ENCODE peak calls at places on chromosomes 12 and 14, in ten cellular contexts. N is AG09309; R is left lung; I is HFF-Myc; J is CD8-positive, alpha-beta T cell; B is BJ; V is stomach; X is neural progenitor cell; F is bronchial epithelial cell; P is upper lobe of right lung. K is an unnamed sample.

GRCh38 chr12:100058482-100059029 is 73.8 kb upstream of the ANKS1B start:
- DNase-seq in N (peak), R (no peak), I (peak), J (no peak), B (peak), V (no peak), X (no peak), F (peak), P (no peak), K (peak)

GRCh38 chr14:94066089-94066676 is 14.8 kb downstream of the DDX24 start:
- DNase-seq in N (no peak), R (no peak), I (no peak), J (no peak), B (no peak), V (no peak), X (no peak), F (peak), P (no peak), K (no peak)

GRCh38 chr14:51962678-51963077 is 26.7 kb upstream of the RTRAF start:
- DNase-seq in N (no peak), R (no peak), I (no peak), J (no peak), B (no peak), V (no peak), X (no peak), F (no peak), P (no peak), K (peak)

GRCh38 chr14:74965770-74966153 is 10.4 kb upstream of the PGF start:
- DNase-seq in N (no peak), R (no peak), I (no peak), J (no peak), B (no peak), V (no peak), X (no peak), F (peak), P (no peak), K (peak)

GRCh38 chr12:109693653-109694224 is 19.9 kb upstream of the FAM222A start:
- DNase-seq in N (no peak), R (no peak), I (no peak), J (no peak), B (no peak), V (no peak), X (no peak), F (peak), P (no peak), K (no peak)

GRCh38 chr12:62724285-62724684 is 210.7 kb downstream of the PPM1H start:
- DNase-seq in N (no peak), R (no peak), I (no peak), J (no peak), B (no peak), V (no peak), X (no peak), F (no peak), P (no peak), K (no peak)

GRCh38 chr14:100445436-100446088 is 122.4 kb downstream of the SLC25A47 start:
- DNase-seq in N (no peak), R (no peak), I (no peak), J (no peak), B (no peak), V (no peak), X (no peak), F (peak), P (no peak), K (no peak)

GRCh38 chr14:22656226-22656625 is 12.1 kb upstream of the OR6J1 start:
- DNase-seq in N (no peak), R (no peak), I (no peak), J (no peak), B (no peak), V (no peak), X (no peak), F (no peak), P (no peak), K (no peak)

GRCh38 chr12:19614601-19615442 is 175.5 kb downstream of the AEBP2 start:
- DNase-seq in N (no peak), R (no peak), I (no peak), J (no peak), B (no peak), V (no peak), X (no peak), F (no peak), P (no peak), K (no peak)

GRCh38 chr14:102484316-102484715 is 25.3 kb downstream of the ANKRD9 start:
- DNase-seq in N (no peak), R (peak), I (no peak), J (no peak), B (no peak), V (no peak), X (no peak), F (no peak), P (peak), K (no peak)

GRCh38 chr14:22845821-22846625 is 9.6 kb downstream of the MMP14 start:
- DNase-seq in N (no peak), R (peak), I (no peak), J (no peak), B (no peak), V (no peak), X (no peak), F (no peak), P (peak), K (no peak)

GRCh38 chr14:21825147-21825743 is 151.6 kb upstream of the OR4E1 start:
- DNase-seq in N (no peak), R (no peak), I (no peak), J (peak), B (no peak), V (no peak), X (peak), F (peak), P (no peak), K (peak)

GRCh38 chr12:28998662-28999120 is 150.4 kb upstream of the FAR2 start:
- DNase-seq in N (peak), R (peak), I (peak), J (no peak), B (peak), V (no peak), X (peak), F (peak), P (no peak), K (peak)

GRCh38 chr14:101078105-101078891 is 174.8 kb upstream of the RTL1 start:
- DNase-seq in N (no peak), R (peak), I (no peak), J (no peak), B (no peak), V (peak), X (no peak), F (no peak), P (peak), K (no peak)

GRCh38 chr12:14256139-14256538 is 109.3 kb upstream of the ATF7IP start:
- DNase-seq in N (no peak), R (no peak), I (no peak), J (peak), B (no peak), V (no peak), X (no peak), F (peak), P (no peak), K (peak)

GRCh38 chr12:27332407-27333310 is at the start of gene BMAL2:
- DNase-seq in N (no peak), R (peak), I (no peak), J (peak), B (no peak), V (peak), X (peak), F (peak), P (peak), K (peak)

GRCh38 chr12:26195641-26196423 is 459 bp downstream of the SSPN start:
- DNase-seq in N (no peak), R (peak), I (no peak), J (no peak), B (peak), V (peak), X (peak), F (no peak), P (peak), K (peak)

GRCh38 chr12:95788637-95789036 is 1.9 kb downstream of the NTN4 start:
- DNase-seq in N (no peak), R (no peak), I (peak), J (no peak), B (no peak), V (no peak), X (no peak), F (peak), P (no peak), K (peak)

GRCh38 chr12:80216890-80217559 is 117.7 kb downstream of the OTOGL start:
- DNase-seq in N (no peak), R (no peak), I (no peak), J (no peak), B (no peak), V (no peak), X (peak), F (no peak), P (no peak), K (peak)

GRCh38 chr12:68977335-68977734 is 44.4 kb upstream of the CPM start:
- DNase-seq in N (no peak), R (no peak), I (no peak), J (no peak), B (no peak), V (no peak), X (no peak), F (no peak), P (no peak), K (no peak)

GRCh38 chr14:80212025-80212402 is 710 bp upstream of the DIO2 start:
- DNase-seq in N (peak), R (no peak), I (no peak), J (no peak), B (no peak), V (no peak), X (peak), F (peak), P (no peak), K (peak)

GRCh38 chr12:56086096-56086495 is 6.1 kb downstream of the ERBB3 start:
- DNase-seq in N (no peak), R (no peak), I (no peak), J (no peak), B (no peak), V (peak), X (no peak), F (peak), P (no peak), K (no peak)

GRCh38 chr12:116216022-116216756 is 61.3 kb downstream of the MED13L start:
- DNase-seq in N (no peak), R (no peak), I (no peak), J (no peak), B (no peak), V (no peak), X (no peak), F (no peak), P (no peak), K (no peak)

GRCh38 chr12:6548556-6549378 is 7.1 kb downstream of the IFFO1 start:
- DNase-seq in N (peak), R (peak), I (no peak), J (no peak), B (no peak), V (no peak), X (no peak), F (peak), P (no peak), K (peak)

GRCh38 chr14:85675957-85676356 is 146.0 kb downstream of the FLRT2 start:
- DNase-seq in N (no peak), R (no peak), I (no peak), J (no peak), B (no peak), V (no peak), X (no peak), F (no peak), P (no peak), K (no peak)

GRCh38 chr12:19316420-19316819 is 122.9 kb upstream of the AEBP2 start:
- DNase-seq in N (no peak), R (no peak), I (no peak), J (no peak), B (no peak), V (no peak), X (no peak), F (peak), P (no peak), K (peak)

GRCh38 chr12:24921251-24922038 is 27.5 kb downstream of the BCAT1 start:
- DNase-seq in N (no peak), R (no peak), I (no peak), J (no peak), B (peak), V (no peak), X (no peak), F (peak), P (no peak), K (peak)

GRCh38 chr14:87690076-87690661 is 302.8 kb downstream of the GALC start:
- DNase-seq in N (no peak), R (no peak), I (no peak), J (no peak), B (no peak), V (no peak), X (peak), F (no peak), P (no peak), K (no peak)

GRCh38 chr14:95523818-95524448 is 7.5 kb upstream of the SYNE3 start:
- DNase-seq in N (no peak), R (no peak), I (no peak), J (peak), B (no peak), V (peak), X (no peak), F (peak), P (no peak), K (peak)

GRCh38 chr12:20289512-20289911 is 78.8 kb upstream of the PDE3A start:
- DNase-seq in N (no peak), R (no peak), I (no peak), J (no peak), B (no peak), V (no peak), X (no peak), F (no peak), P (no peak), K (no peak)

GRCh38 chr12:24728366-24728765 is 220.5 kb downstream of the BCAT1 start:
- DNase-seq in N (peak), R (no peak), I (no peak), J (no peak), B (no peak), V (no peak), X (peak), F (peak), P (no peak), K (peak)

GRCh38 chr12:92118826-92119536 is 26.7 kb downstream of the BTG1 start:
- DNase-seq in N (no peak), R (no peak), I (no peak), J (no peak), B (no peak), V (no peak), X (no peak), F (no peak), P (no peak), K (no peak)

GRCh38 chr12:76449572-76449971 is 101.4 kb upstream of the BBS10 start:
- DNase-seq in N (no peak), R (no peak), I (no peak), J (no peak), B (no peak), V (no peak), X (no peak), F (peak), P (no peak), K (peak)

GRCh38 chr12:25648460-25648859 is 95.4 kb upstream of the LMNTD1 start:
- DNase-seq in N (peak), R (no peak), I (peak), J (no peak), B (peak), V (no peak), X (peak), F (peak), P (no peak), K (peak)

GRCh38 chr14:89452281-89452680 is 35.2 kb upstream of the FOXN3 start:
- DNase-seq in N (no peak), R (no peak), I (no peak), J (no peak), B (no peak), V (no peak), X (no peak), F (no peak), P (no peak), K (no peak)

GRCh38 chr12:32296541-32296940 is 102.8 kb upstream of the FGD4 start:
- DNase-seq in N (no peak), R (no peak), I (no peak), J (no peak), B (no peak), V (no peak), X (no peak), F (no peak), P (no peak), K (no peak)

GRCh38 chr12:24911284-24911791 is 37.6 kb downstream of the BCAT1 start:
- DNase-seq in N (no peak), R (no peak), I (peak), J (no peak), B (peak), V (no peak), X (no peak), F (no peak), P (no peak), K (peak)

GRCh38 chr12:113146999-113147398 is 2.5 kb upstream of the CFAP73 start:
- DNase-seq in N (no peak), R (no peak), I (no peak), J (no peak), B (no peak), V (no peak), X (no peak), F (no peak), P (no peak), K (no peak)

GRCh38 chr12:113152835-113153814 is 3.6 kb downstream of the CFAP73 start:
- DNase-seq in N (peak), R (peak), I (no peak), J (peak), B (peak), V (peak), X (peak), F (peak), P (peak), K (peak)

GRCh38 chr12:113152196-113152834 is 2.8 kb downstream of the CFAP73 start:
- DNase-seq in N (no peak), R (no peak), I (no peak), J (no peak), B (no peak), V (no peak), X (no peak), F (no peak), P (no peak), K (no peak)

GRCh38 chr12:113151655-113152054 is 2.1 kb downstream of the CFAP73 start:
- DNase-seq in N (no peak), R (no peak), I (no peak), J (no peak), B (no peak), V (no peak), X (no peak), F (no peak), P (no peak), K (no peak)

GRCh38 chr12:113149361-113150150 is at the start of gene CFAP73:
- DNase-seq in N (peak), R (no peak), I (peak), J (peak), B (peak), V (peak), X (peak), F (peak), P (peak), K (peak)
- H3K4me3 ChIP-seq in N (no peak), R (no peak), I (no peak), J (no peak), B (peak), V (no peak), X (peak), F (no peak), P (no peak), K (no peak)

GRCh38 chr12:121946313-121947025 is 28.1 kb downstream of the CFAP251 start:
- DNase-seq in N (no peak), R (no peak), I (no peak), J (no peak), B (no peak), V (no peak), X (no peak), F (no peak), P (no peak), K (no peak)
- TF ChIP-seq CTCF in N (no peak), R (no peak), I (no peak), J (no peak), B (no peak), V (no peak), X (no peak), F (no peak), P (no peak), K (no peak)

DNA sequence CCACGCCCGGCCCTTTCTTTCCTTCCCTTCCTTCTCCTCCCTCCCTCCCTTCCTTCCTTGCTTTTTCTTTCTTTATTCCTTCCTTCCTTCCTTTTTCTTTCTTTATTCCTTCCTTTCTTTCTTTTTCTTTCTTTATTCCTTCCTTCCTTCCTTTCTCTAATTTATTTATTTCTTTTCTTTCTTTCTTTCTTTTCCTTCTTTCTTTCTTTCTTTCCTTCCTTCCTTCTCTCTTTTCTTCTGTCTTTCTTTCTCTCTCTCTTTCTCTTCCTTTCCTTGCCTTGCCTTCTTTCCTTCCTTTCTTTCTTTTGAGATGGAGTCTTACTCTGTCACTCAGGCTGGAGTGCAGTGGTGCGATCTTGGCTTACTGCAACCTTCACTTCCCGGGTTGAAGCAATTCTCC is 15.9 kb downstream of the CCDC177 start:
- DNase-seq in N (no peak), R (no peak), I (no peak), J (no peak), B (no peak), V (no peak), X (no peak), F (no peak), P (no peak), K (no peak)
- H3K4me3 ChIP-seq in N (no peak), R (no peak), I (no peak), J (no peak), B (no peak), V (no peak), X (no peak), F (no peak), P (no peak), K (no peak)

GRCh38 chr12:132214906-132215643 is 70.8 kb downstream of the NOC4L start:
- DNase-seq in N (no peak), R (peak), I (no peak), J (no peak), B (no peak), V (no peak), X (peak), F (no peak), P (no peak), K (no peak)
- TF ChIP-seq CTCF in N (no peak), R (no peak), I (no peak), J (no peak), B (no peak), V (no peak), X (peak), F (no peak), P (no peak), K (no peak)

GRCh38 chr14:77642407-77642806 is 26.0 kb upstream of the SPTLC2 start:
- DNase-seq in N (no peak), R (no peak), I (no peak), J (no peak), B (no peak), V (no peak), X (no peak), F (no peak), P (no peak), K (no peak)

GRCh38 chr14:77645520-77646230 is 29.2 kb upstream of the SPTLC2 start:
- DNase-seq in N (no peak), R (no peak), I (no peak), J (no peak), B (no peak), V (no peak), X (no peak), F (no peak), P (no peak), K (no peak)

GRCh38 chr14:77641207-77641533 is 24.7 kb upstream of the SPTLC2 start:
- DNase-seq in N (no peak), R (no peak), I (no peak), J (no peak), B (no peak), V (no peak), X (no peak), F (no peak), P (no peak), K (no peak)

GRCh38 chr14:77638738-77639137 is 22.3 kb upstream of the SPTLC2 start:
- DNase-seq in N (peak), R (no peak), I (no peak), J (no peak), B (peak), V (no peak), X (no peak), F (peak), P (no peak), K (peak)

DNA sequence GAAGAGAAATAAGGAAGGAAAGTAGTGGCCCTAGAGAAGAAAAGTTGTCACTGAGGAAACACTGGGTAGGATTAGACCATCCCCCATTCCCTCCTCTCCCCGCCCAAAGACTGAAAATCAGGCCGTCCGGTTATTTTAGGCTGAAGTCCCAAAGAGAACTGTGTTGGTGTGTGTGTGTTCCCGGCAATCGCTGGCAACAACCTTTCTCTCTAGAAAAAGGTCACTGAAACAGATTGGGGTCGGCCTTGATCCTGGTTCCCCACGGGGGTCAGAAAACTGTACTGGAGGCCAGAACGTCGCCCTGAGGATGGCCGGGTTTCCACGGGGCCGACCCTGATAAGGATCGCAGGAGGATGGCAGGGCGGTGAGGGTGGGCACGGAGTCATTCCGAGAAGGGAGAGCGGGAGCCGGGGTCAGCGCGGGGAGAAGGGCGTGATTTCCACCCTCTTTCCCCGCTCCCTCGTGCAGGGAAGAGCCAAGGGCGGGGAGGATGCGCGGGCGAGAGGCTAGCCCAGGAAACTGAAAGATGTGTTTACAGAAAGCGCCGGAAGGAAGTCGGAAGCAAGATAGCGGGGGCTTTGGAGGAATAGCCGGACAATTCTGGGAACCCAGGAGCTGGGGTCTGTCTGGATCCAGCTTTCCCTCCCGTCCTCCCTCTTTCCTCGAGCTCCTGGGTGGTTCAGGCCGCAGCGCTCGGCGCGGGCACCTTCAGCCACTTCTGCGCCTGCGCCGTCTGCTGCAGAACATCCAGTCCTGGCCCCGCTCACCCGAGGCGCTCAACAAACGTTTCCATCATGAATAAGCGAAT is 25.3 kb upstream of the SPTLC2 start:
- DNase-seq in N (no peak), R (peak), I (no peak), J (peak), B (no peak), V (peak), X (no peak), F (peak), P (peak), K (peak)
- H3K4me3 ChIP-seq in N (peak), R (peak), I (peak), J (peak), B (no peak), V (peak), X (no peak), F (peak), P (peak), K (peak)